ENCODE peak calls at places on chromosome 1, in four cellular contexts. One of them, this sample, is unnamed.

GRCh38 chr1:187264995-187265602 is 436.4 kb downstream of the PLA2G4A start:
- DNase-seq in AG08395: peak
- DNase-seq in hippocampal formation: peak
- DNase-seq in activated T-helper 9 cell treated with anti-CD3 and anti-CD28 coated beads, Interleukin-2, amount 50 U/mL, for 16 hours: no peak
- DNase-seq in this sample: no peak

GRCh38 chr1:47533176-47534039 is 95.6 kb downstream of the FOXD2 start:
- DNase-seq in AG08395: peak
- DNase-seq in hippocampal formation: no peak
- DNase-seq in activated T-helper 9 cell treated with anti-CD3 and anti-CD28 coated beads, Interleukin-2, amount 50 U/mL, for 16 hours: no peak
- DNase-seq in this sample: no peak

GRCh38 chr1:1189071-1189470 is 15.4 kb downstream of the TTLL10 start:
- DNase-seq in AG08395: no peak
- DNase-seq in hippocampal formation: no peak
- DNase-seq in activated T-helper 9 cell treated with anti-CD3 and anti-CD28 coated beads, Interleukin-2, amount 50 U/mL, for 16 hours: no peak
- DNase-seq in this sample: no peak

GRCh38 chr1:181134543-181135461 is 46.3 kb downstream of the IER5 start:
- DNase-seq in AG08395: peak
- DNase-seq in hippocampal formation: no peak
- DNase-seq in activated T-helper 9 cell treated with anti-CD3 and anti-CD28 coated beads, Interleukin-2, amount 50 U/mL, for 16 hours: no peak
- DNase-seq in this sample: no peak

GRCh38 chr1:232416026-232416568 is 213.8 kb downstream of the SIPA1L2 start:
- DNase-seq in AG08395: no peak
- DNase-seq in hippocampal formation: no peak
- DNase-seq in activated T-helper 9 cell treated with anti-CD3 and anti-CD28 coated beads, Interleukin-2, amount 50 U/mL, for 16 hours: no peak
- DNase-seq in this sample: no peak

GRCh38 chr1:78520216-78520615 is 29.4 kb downstream of the PTGFR start:
- DNase-seq in AG08395: no peak
- DNase-seq in hippocampal formation: no peak
- DNase-seq in activated T-helper 9 cell treated with anti-CD3 and anti-CD28 coated beads, Interleukin-2, amount 50 U/mL, for 16 hours: no peak
- DNase-seq in this sample: no peak

GRCh38 chr1:17892225-17892624 is 137.1 kb downstream of the ACTL8 start:
- DNase-seq in AG08395: no peak
- DNase-seq in hippocampal formation: no peak
- DNase-seq in activated T-helper 9 cell treated with anti-CD3 and anti-CD28 coated beads, Interleukin-2, amount 50 U/mL, for 16 hours: no peak
- DNase-seq in this sample: no peak

GRCh38 chr1:223741861-223742260 is 29.5 kb downstream of the CAPN2 start:
- DNase-seq in AG08395: no peak
- DNase-seq in hippocampal formation: no peak
- DNase-seq in activated T-helper 9 cell treated with anti-CD3 and anti-CD28 coated beads, Interleukin-2, amount 50 U/mL, for 16 hours: no peak
- DNase-seq in this sample: no peak

GRCh38 chr1:108816049-108816882 is 40.6 kb downstream of the AKNAD1 start:
- DNase-seq in AG08395: peak
- DNase-seq in hippocampal formation: peak
- DNase-seq in activated T-helper 9 cell treated with anti-CD3 and anti-CD28 coated beads, Interleukin-2, amount 50 U/mL, for 16 hours: no peak
- DNase-seq in this sample: no peak

GRCh38 chr1:111045033-111045722 is 81.5 kb upstream of the LRIF1 start:
- DNase-seq in AG08395: peak
- DNase-seq in hippocampal formation: no peak
- DNase-seq in activated T-helper 9 cell treated with anti-CD3 and anti-CD28 coated beads, Interleukin-2, amount 50 U/mL, for 16 hours: no peak
- DNase-seq in this sample: no peak

GRCh38 chr1:244801246-244801645 is 34.2 kb upstream of the COX20 start:
- DNase-seq in AG08395: peak
- DNase-seq in hippocampal formation: peak
- DNase-seq in activated T-helper 9 cell treated with anti-CD3 and anti-CD28 coated beads, Interleukin-2, amount 50 U/mL, for 16 hours: peak
- DNase-seq in this sample: no peak

GRCh38 chr1:5879421-5879820 is 112.8 kb downstream of the NPHP4 start:
- DNase-seq in AG08395: no peak
- DNase-seq in hippocampal formation: no peak
- DNase-seq in activated T-helper 9 cell treated with anti-CD3 and anti-CD28 coated beads, Interleukin-2, amount 50 U/mL, for 16 hours: no peak
- DNase-seq in this sample: no peak

GRCh38 chr1:7265771-7266371 is 480.6 kb downstream of the CAMTA1 start:
- DNase-seq in AG08395: peak
- DNase-seq in hippocampal formation: no peak
- DNase-seq in activated T-helper 9 cell treated with anti-CD3 and anti-CD28 coated beads, Interleukin-2, amount 50 U/mL, for 16 hours: no peak
- DNase-seq in this sample: no peak

GRCh38 chr1:182080955-182081582 is 19.6 kb upstream of the ZNF648 start:
- DNase-seq in AG08395: peak
- DNase-seq in hippocampal formation: peak
- DNase-seq in activated T-helper 9 cell treated with anti-CD3 and anti-CD28 coated beads, Interleukin-2, amount 50 U/mL, for 16 hours: no peak
- DNase-seq in this sample: no peak

GRCh38 chr1:46659307-46659870 is 8.8 kb downstream of the ATPAF1 start:
- DNase-seq in AG08395: no peak
- DNase-seq in hippocampal formation: no peak
- DNase-seq in activated T-helper 9 cell treated with anti-CD3 and anti-CD28 coated beads, Interleukin-2, amount 50 U/mL, for 16 hours: no peak
- DNase-seq in this sample: no peak

GRCh38 chr1:112237983-112238515 is 158.0 kb upstream of the CTTNBP2NL start:
- DNase-seq in AG08395: no peak
- DNase-seq in hippocampal formation: no peak
- DNase-seq in activated T-helper 9 cell treated with anti-CD3 and anti-CD28 coated beads, Interleukin-2, amount 50 U/mL, for 16 hours: no peak
- DNase-seq in this sample: no peak

GRCh38 chr1:18574754-18575153 is 55.9 kb upstream of the PAX7 start:
- DNase-seq in AG08395: no peak
- DNase-seq in hippocampal formation: no peak
- DNase-seq in activated T-helper 9 cell treated with anti-CD3 and anti-CD28 coated beads, Interleukin-2, amount 50 U/mL, for 16 hours: no peak
- DNase-seq in this sample: no peak

GRCh38 chr1:224668991-224669390 is 52.9 kb downstream of the CNIH3 start:
- DNase-seq in AG08395: peak
- DNase-seq in hippocampal formation: no peak
- DNase-seq in activated T-helper 9 cell treated with anti-CD3 and anti-CD28 coated beads, Interleukin-2, amount 50 U/mL, for 16 hours: no peak
- DNase-seq in this sample: no peak

GRCh38 chr1:153354515-153355193 is 3.0 kb upstream of the S100A9 start:
- DNase-seq in AG08395: no peak
- DNase-seq in hippocampal formation: no peak
- DNase-seq in activated T-helper 9 cell treated with anti-CD3 and anti-CD28 coated beads, Interleukin-2, amount 50 U/mL, for 16 hours: no peak
- DNase-seq in this sample: no peak

GRCh38 chr1:177858222-177858894 is 111.5 kb downstream of the SEC16B start:
- DNase-seq in AG08395: peak
- DNase-seq in hippocampal formation: no peak
- DNase-seq in activated T-helper 9 cell treated with anti-CD3 and anti-CD28 coated beads, Interleukin-2, amount 50 U/mL, for 16 hours: no peak
- DNase-seq in this sample: no peak

GRCh38 chr1:67342002-67342890 is 34.6 kb downstream of the IL12RB2 start:
- DNase-seq in AG08395: no peak
- DNase-seq in hippocampal formation: no peak
- DNase-seq in activated T-helper 9 cell treated with anti-CD3 and anti-CD28 coated beads, Interleukin-2, amount 50 U/mL, for 16 hours: peak
- DNase-seq in this sample: no peak

GRCh38 chr1:100433563-100433962 is 81.3 kb downstream of the CDC14A start:
- DNase-seq in AG08395: no peak
- DNase-seq in hippocampal formation: no peak
- DNase-seq in activated T-helper 9 cell treated with anti-CD3 and anti-CD28 coated beads, Interleukin-2, amount 50 U/mL, for 16 hours: no peak
- DNase-seq in this sample: no peak

GRCh38 chr1:235902638-235903542 is 36.2 kb upstream of the LYST start:
- DNase-seq in AG08395: peak
- DNase-seq in hippocampal formation: no peak
- DNase-seq in activated T-helper 9 cell treated with anti-CD3 and anti-CD28 coated beads, Interleukin-2, amount 50 U/mL, for 16 hours: no peak
- DNase-seq in this sample: no peak

GRCh38 chr1:35202048-35202719 is 9.2 kb upstream of the SFPQ start:
- DNase-seq in AG08395: peak
- DNase-seq in hippocampal formation: peak
- DNase-seq in activated T-helper 9 cell treated with anti-CD3 and anti-CD28 coated beads, Interleukin-2, amount 50 U/mL, for 16 hours: peak
- DNase-seq in this sample: peak

GRCh38 chr1:160130939-160131338 is 15.4 kb downstream of the ATP1A2 start:
- DNase-seq in AG08395: no peak
- DNase-seq in hippocampal formation: no peak
- DNase-seq in activated T-helper 9 cell treated with anti-CD3 and anti-CD28 coated beads, Interleukin-2, amount 50 U/mL, for 16 hours: no peak
- DNase-seq in this sample: no peak

GRCh38 chr1:54324750-54325704 is 81.2 kb downstream of the SSBP3 start:
- DNase-seq in AG08395: no peak
- DNase-seq in hippocampal formation: no peak
- DNase-seq in activated T-helper 9 cell treated with anti-CD3 and anti-CD28 coated beads, Interleukin-2, amount 50 U/mL, for 16 hours: no peak
- DNase-seq in this sample: no peak

GRCh38 chr1:226656601-226657277 is 82.3 kb downstream of the ITPKB start:
- DNase-seq in AG08395: peak
- DNase-seq in hippocampal formation: no peak
- DNase-seq in activated T-helper 9 cell treated with anti-CD3 and anti-CD28 coated beads, Interleukin-2, amount 50 U/mL, for 16 hours: no peak
- DNase-seq in this sample: no peak

GRCh38 chr1:65068202-65069011 is 79.6 kb upstream of the AK4 start:
- DNase-seq in AG08395: peak
- DNase-seq in hippocampal formation: no peak
- DNase-seq in activated T-helper 9 cell treated with anti-CD3 and anti-CD28 coated beads, Interleukin-2, amount 50 U/mL, for 16 hours: no peak
- DNase-seq in this sample: no peak

GRCh38 chr1:155137129-155137528 is 1.5 kb downstream of the SLC50A1 start:
- DNase-seq in AG08395: no peak
- DNase-seq in hippocampal formation: no peak
- DNase-seq in activated T-helper 9 cell treated with anti-CD3 and anti-CD28 coated beads, Interleukin-2, amount 50 U/mL, for 16 hours: no peak
- DNase-seq in this sample: no peak

GRCh38 chr1:212814989-212815388 is 23.3 kb downstream of the TATDN3 start:
- DNase-seq in AG08395: peak
- DNase-seq in hippocampal formation: peak
- DNase-seq in activated T-helper 9 cell treated with anti-CD3 and anti-CD28 coated beads, Interleukin-2, amount 50 U/mL, for 16 hours: no peak
- DNase-seq in this sample: no peak

GRCh38 chr1:39268906-39269305 is 64.4 kb downstream of the MACF1 start:
- DNase-seq in AG08395: no peak
- DNase-seq in hippocampal formation: no peak
- DNase-seq in activated T-helper 9 cell treated with anti-CD3 and anti-CD28 coated beads, Interleukin-2, amount 50 U/mL, for 16 hours: no peak
- DNase-seq in this sample: no peak

GRCh38 chr1:162200096-162200847 is 130.8 kb downstream of the NOS1AP start:
- DNase-seq in AG08395: no peak
- DNase-seq in hippocampal formation: no peak
- DNase-seq in activated T-helper 9 cell treated with anti-CD3 and anti-CD28 coated beads, Interleukin-2, amount 50 U/mL, for 16 hours: no peak
- DNase-seq in this sample: no peak

GRCh38 chr1:106960412-106960811 is 96.1 kb upstream of the PRMT6 start:
- DNase-seq in AG08395: no peak
- DNase-seq in hippocampal formation: no peak
- DNase-seq in activated T-helper 9 cell treated with anti-CD3 and anti-CD28 coated beads, Interleukin-2, amount 50 U/mL, for 16 hours: no peak
- DNase-seq in this sample: no peak

GRCh38 chr1:36381405-36381804 is 4.3 kb downstream of the STK40 start:
- DNase-seq in AG08395: no peak
- DNase-seq in hippocampal formation: no peak
- DNase-seq in activated T-helper 9 cell treated with anti-CD3 and anti-CD28 coated beads, Interleukin-2, amount 50 U/mL, for 16 hours: no peak
- DNase-seq in this sample: no peak

GRCh38 chr1:183881387-183882084 is 76.6 kb downstream of the RGL1 start:
- DNase-seq in AG08395: peak
- DNase-seq in hippocampal formation: no peak
- DNase-seq in activated T-helper 9 cell treated with anti-CD3 and anti-CD28 coated beads, Interleukin-2, amount 50 U/mL, for 16 hours: no peak
- DNase-seq in this sample: no peak

GRCh38 chr1:91527781-91528180 is 27.1 kb downstream of the CDC7 start:
- DNase-seq in AG08395: peak
- DNase-seq in hippocampal formation: no peak
- DNase-seq in activated T-helper 9 cell treated with anti-CD3 and anti-CD28 coated beads, Interleukin-2, amount 50 U/mL, for 16 hours: no peak
- DNase-seq in this sample: no peak

GRCh38 chr1:54401799-54402198 is 4.4 kb downstream of the SSBP3 start:
- DNase-seq in AG08395: no peak
- DNase-seq in hippocampal formation: no peak
- DNase-seq in activated T-helper 9 cell treated with anti-CD3 and anti-CD28 coated beads, Interleukin-2, amount 50 U/mL, for 16 hours: no peak
- DNase-seq in this sample: no peak

GRCh38 chr1:227889047-227889862 is 58.5 kb downstream of the WNT9A start:
- DNase-seq in AG08395: no peak
- DNase-seq in hippocampal formation: no peak
- DNase-seq in activated T-helper 9 cell treated with anti-CD3 and anti-CD28 coated beads, Interleukin-2, amount 50 U/mL, for 16 hours: no peak
- DNase-seq in this sample: no peak

This sample was measured in NK-92 treated with Interleukin-12 subunit alpha and Interleukin-12 subunit beta, amount 100 ng/mL, for 24 hours.